ENCODE peak calls at places on chromosomes 4 and X, in six cellular contexts. Y, C, S, X, R and M are unnamed samples.

GRCh38 chrX:19772759-19773623 is 114.4 kb downstream of the SH3KBP1 start:
- ATAC-seq in C (peak), X (peak), S (peak), R (no peak), Y (peak), M (peak)

GRCh38 chr4:41154001-41154813 is 60.1 kb downstream of the APBB2 start:
- ATAC-seq in X (no peak), Y (no peak), S (no peak), C (no peak), R (no peak), M (no peak)

GRCh38 chr4:144202091-144202490 is 61.6 kb upstream of the GYPA start:
- ATAC-seq in R (no peak), Y (no peak), S (no peak), C (no peak), X (no peak), M (no peak)

GRCh38 chr4:2878346-2878745 is 34.7 kb downstream of the ADD1 start:
- ATAC-seq in X (no peak), Y (no peak), R (no peak), C (no peak), S (no peak), M (peak)

GRCh38 chr4:2413821-2414610 is 4.4 kb downstream of the ZFYVE28 start:
- ATAC-seq in Y (no peak), C (no peak), R (no peak), X (no peak), S (no peak), M (no peak)

GRCh38 chr4:101009471-101009870 is 337.9 kb downstream of the PPP3CA start:
- ATAC-seq in C (no peak), Y (no peak), X (no peak), S (peak), R (no peak), M (peak)

GRCh38 chr4:17313194-17313593 is 198.7 kb downstream of the QDPR start:
- ATAC-seq in S (no peak), X (no peak), C (no peak), Y (no peak), R (no peak), M (no peak)

GRCh38 chr4:182835006-182835740 is 82.0 kb downstream of the DCTD start:
- ATAC-seq in S (no peak), Y (no peak), R (no peak), C (no peak), X (no peak), M (no peak)

GRCh38 chr4:98617358-98618047 is 40.9 kb downstream of the TSPAN5 start:
- ATAC-seq in C (no peak), R (no peak), X (no peak), Y (no peak), S (peak), M (no peak)